ENCODE peak calls at places on chromosome 20, in four cellular contexts. B is GM12878, E is SK-N-SH, G is HepG2. F is an unnamed sample.

GRCh38 chr20:842547-842940 is 9.0 kb downstream of the FAM110A start:
- DNase-seq in E (no peak), G (no peak), B (no peak), F (no peak)

GRCh38 chr20:45036044-45036755 is 64.7 kb downstream of the KCNS1 start:
- DNase-seq in E (no peak), B (no peak), G (peak), F (peak)

GRCh38 chr20:1130849-1131248 is 12.4 kb downstream of the PSMF1 start:
- DNase-seq in G (no peak), E (no peak), B (no peak), F (no peak)

GRCh38 chr20:5642155-5642981 is 107.8 kb upstream of the SHLD1 start:
- DNase-seq in G (no peak), B (no peak), E (no peak), F (no peak)

GRCh38 chr20:5557123-5557522 is 193.1 kb upstream of the SHLD1 start:
- DNase-seq in E (peak), B (peak), G (peak), F (peak)

GRCh38 chr20:4740774-4741431 is 19.2 kb downstream of the PRND start:
- DNase-seq in G (peak), E (peak), B (no peak), F (peak)

GRCh38 chr20:46099491-46100287 is 9.9 kb upstream of the NCOA5 start:
- DNase-seq in G (no peak), E (no peak), B (no peak), F (no peak)

GRCh38 chr20:50758469-50758868 is 27.1 kb downstream of the PARD6B start:
- DNase-seq in B (no peak), E (no peak), G (no peak), F (no peak)

GRCh38 chr20:11159728-11160127 is 485.9 kb upstream of the JAG1 start:
- DNase-seq in G (no peak), E (no peak), B (peak), F (no peak)

GRCh38 chr20:56627122-56628014 is 1.7 kb upstream of the TFAP2C start:
- DNase-seq in B (no peak), G (no peak), E (peak), F (no peak)

GRCh38 chr20:63112491-63113219 is 103.3 kb downstream of the YTHDF1 start:
- DNase-seq in B (no peak), E (no peak), G (no peak), F (no peak)

GRCh38 chr20:4961746-4962145 is 39.6 kb downstream of the SLC23A2 start:
- DNase-seq in G (peak), E (no peak), B (no peak), F (no peak)

GRCh38 chr20:63752411-63753101 is 13.0 kb downstream of the SLC2A4RG start:
- DNase-seq in E (peak), G (no peak), B (no peak), F (peak)

GRCh38 chr20:62906647-62907375 is 19.5 kb downstream of the DIDO1 start:
- DNase-seq in G (no peak), B (no peak), E (no peak), F (no peak)

GRCh38 chr20:48897298-48898044 is 24.0 kb upstream of the ARFGEF2 start:
- DNase-seq in G (no peak), B (no peak), E (no peak), F (no peak)

GRCh38 chr20:49187330-49188100 is 619 bp downstream of the STAU1 start:
- DNase-seq in G (no peak), B (no peak), E (peak), F (no peak)

GRCh38 chr20:42721923-42722322 is 467.8 kb downstream of the PTPRT start:
- DNase-seq in G (no peak), B (no peak), E (no peak), F (no peak)

GRCh38 chr20:24915440-24915839 is 33.6 kb upstream of the CST7 start:
- DNase-seq in G (no peak), E (no peak), B (no peak), F (no peak)

GRCh38 chr20:51097334-51098176 is 74.6 kb upstream of the KCNG1 start:
- DNase-seq in E (no peak), G (no peak), B (no peak), F (no peak)

GRCh38 chr20:44702776-44703175 is 12.4 kb upstream of the CCN5 start:
- DNase-seq in E (no peak), G (no peak), B (no peak), F (no peak)

GRCh38 chr20:47231382-47232042 is 125.0 kb downstream of the ZMYND8 start:
- DNase-seq in G (no peak), B (no peak), E (no peak), F (no peak)

GRCh38 chr20:31605902-31606677 is 1.0 kb downstream of the ID1 start:
- DNase-seq in B (no peak), E (peak), G (peak), F (peak)

GRCh38 chr20:64237316-64237715 is 18.2 kb upstream of the PCMTD2 start:
- DNase-seq in E (no peak), B (no peak), G (no peak), F (no peak)

GRCh38 chr20:34980543-34981213 is 25.0 kb downstream of the MYH7B start:
- DNase-seq in G (no peak), B (no peak), E (peak), F (peak)
- TF ChIP-seq NFIC in G (no peak), B (no peak), E (no peak), F (no peak)

GRCh38 chr20:35005463-35005961 is 49.8 kb downstream of the MYH7B start:
- DNase-seq in B (no peak), E (no peak), G (no peak), F (no peak)
- TF ChIP-seq JUND in B (no peak), E (no peak), G (no peak), F (no peak)

GRCh38 chr20:22312744-22313346 is 271.5 kb downstream of the FOXA2 start:
- DNase-seq in B (no peak), G (peak), E (peak), F (peak)
- TF ChIP-seq NFIC in B (no peak), G (no peak), E (no peak), F (no peak)

DNA sequence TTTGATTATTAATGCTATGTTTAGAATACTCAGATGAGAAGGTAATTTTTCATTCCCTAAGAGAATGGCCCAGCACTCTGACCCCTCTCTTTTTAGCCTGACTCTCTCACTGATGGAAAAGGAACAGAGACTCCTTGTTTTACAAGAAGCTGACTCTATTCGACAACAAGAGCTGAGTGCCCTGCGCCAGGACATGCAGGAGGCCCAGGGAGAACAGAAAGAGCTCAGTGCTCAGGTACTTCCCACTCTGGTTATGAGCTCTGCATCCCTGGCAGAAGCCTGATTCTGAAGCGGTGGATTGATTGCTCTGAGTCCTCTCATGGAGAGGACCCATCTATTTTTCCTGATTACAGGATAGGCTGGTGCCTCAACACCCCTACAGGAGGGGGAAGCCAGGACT is 33.0 kb downstream of the C20orf173 start:
- DNase-seq in G (no peak), B (no peak), E (no peak), F (no peak)
- TF ChIP-seq JUND in G (no peak), B (no peak), E (no peak), F (no peak)

GRCh38 chr20:22512911-22513489 is 71.4 kb downstream of the FOXA2 start:
- DNase-seq in G (no peak), E (no peak), B (no peak), F (no peak)

GRCh38 chr20:22513574-22513973 is 70.8 kb downstream of the FOXA2 start:
- DNase-seq in E (no peak), B (no peak), G (peak), F (no peak)

GRCh38 chr20:22509090-22509938 is 75.1 kb downstream of the FOXA2 start:
- DNase-seq in G (peak), E (no peak), B (no peak), F (no peak)

GRCh38 chr20:22515264-22515663 is 69.1 kb downstream of the FOXA2 start:
- DNase-seq in G (no peak), E (no peak), B (no peak), F (no peak)

DNA sequence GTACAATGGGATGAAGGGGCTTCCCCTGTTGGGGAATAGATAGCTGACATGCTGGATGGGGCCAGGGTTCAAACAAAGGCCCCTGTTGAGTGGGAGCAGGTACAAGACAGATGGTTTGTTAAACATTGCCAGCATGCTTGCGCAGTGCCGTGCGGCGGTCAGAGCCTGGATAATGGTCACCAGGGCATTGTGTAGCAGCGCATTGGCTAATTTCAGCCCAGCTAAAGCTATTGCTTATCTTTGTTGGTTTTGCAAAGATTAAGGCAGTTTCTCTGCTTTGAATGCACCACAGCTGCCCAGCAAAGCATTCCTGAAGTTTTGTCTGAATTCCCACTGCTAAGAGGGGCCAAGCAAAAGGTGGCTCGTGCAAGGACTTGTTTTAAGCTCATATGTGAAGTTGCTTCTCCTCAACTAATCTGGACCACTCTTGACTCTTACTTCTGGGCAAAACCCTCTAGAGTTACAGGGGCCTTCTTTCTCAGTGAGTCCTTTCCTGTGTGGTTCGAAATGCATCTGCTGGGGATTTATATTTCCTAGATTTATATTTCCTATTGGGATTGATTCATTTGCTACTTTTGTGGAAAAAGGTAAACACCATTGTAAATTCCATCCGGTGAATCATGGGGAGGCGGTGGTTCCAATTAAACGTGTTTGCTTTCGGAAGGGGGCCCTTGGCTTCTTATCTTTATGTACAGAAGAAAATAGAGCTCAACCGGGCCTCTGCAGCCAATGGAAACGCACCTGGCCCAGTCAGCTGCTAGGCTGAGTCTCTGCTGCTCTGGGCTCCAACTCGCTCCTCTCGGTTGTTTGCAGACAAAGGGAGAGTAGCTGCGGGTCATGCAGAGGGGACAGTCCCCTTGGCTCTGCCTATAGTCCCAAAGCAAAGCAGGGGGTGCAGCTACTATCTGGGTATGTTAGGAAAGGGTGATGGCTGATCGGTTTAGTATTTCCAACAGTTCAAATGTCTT is 72.1 kb downstream of the FOXA2 start:
- DNase-seq in B (no peak), G (peak), E (no peak), F (peak)
- TF ChIP-seq NFIC in B (no peak), G (peak), E (no peak), F (no peak)

GRCh38 chr20:37630993-37631392 is 62.8 kb upstream of the CTNNBL1 start:
- DNase-seq in B (no peak), E (no peak), G (no peak), F (no peak)

GRCh38 chr20:37624963-37625362 is 68.9 kb upstream of the CTNNBL1 start:
- DNase-seq in E (peak), G (no peak), B (no peak), F (no peak)

GRCh38 chr20:37630161-37630560 is 63.7 kb upstream of the CTNNBL1 start:
- DNase-seq in B (no peak), E (peak), G (no peak), F (no peak)

GRCh38 chr20:37627767-37628130 is 66.1 kb upstream of the CTNNBL1 start:
- DNase-seq in G (no peak), E (no peak), B (no peak), F (no peak)

GRCh38 chr20:37627060-37627766 is 66.6 kb upstream of the CTNNBL1 start:
- DNase-seq in G (peak), E (no peak), B (no peak), F (peak)
- TF ChIP-seq JUND in G (peak), E (no peak), B (no peak), F (peak)

GRCh38 chr20:58161192-58161591 is 67.3 kb downstream of the ANKRD60 start:
- DNase-seq in B (no peak), G (no peak), E (no peak), F (no peak)

GRCh38 chr20:58160451-58161051 is 67.9 kb downstream of the ANKRD60 start:
- DNase-seq in B (no peak), E (no peak), G (no peak), F (no peak)

DNA sequence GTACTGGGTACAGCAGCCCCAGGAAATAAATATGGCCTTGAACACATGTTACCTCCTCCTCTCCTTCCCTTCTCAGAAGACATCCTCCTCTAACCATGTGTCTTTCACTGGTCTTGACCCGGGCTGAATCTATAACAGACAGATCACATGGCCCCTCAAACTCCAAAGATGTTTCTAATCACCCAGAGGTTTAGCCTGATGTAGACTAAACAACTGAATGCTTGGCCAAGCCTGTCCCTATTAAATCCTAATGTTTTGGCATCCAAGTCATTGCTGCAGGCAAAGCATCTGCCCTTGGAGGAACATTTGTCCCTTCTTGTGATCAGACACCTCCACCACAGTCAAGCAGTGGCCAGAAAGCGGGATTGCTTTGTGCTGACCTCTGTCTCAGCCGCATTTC is 65.5 kb downstream of the ANKRD60 start:
- DNase-seq in E (no peak), B (no peak), G (no peak), F (no peak)
- TF ChIP-seq NFIC in E (no peak), B (no peak), G (no peak), F (no peak)